ENCODE peak calls at places on chromosomes 2 and 18, in six cellular contexts. Z, U, B, T, W and M are unnamed samples.

GRCh38 chr2:100125641-100126040 is 16.7 kb downstream of the AFF3 start:
- DNase-seq in B (no peak), W (no peak), Z (no peak), U (no peak), T (no peak), M (no peak)

GRCh38 chr2:24076849-24077534 is 866 bp upstream of the SF3B6 start:
- DNase-seq in U (no peak), W (no peak), B (no peak), T (peak; percentile 27), Z (no peak), M (peak; percentile 63)

GRCh38 chr2:144942516-144943256 is 422.8 kb upstream of the ZEB2 start:
- DNase-seq in T (peak; percentile 76), U (no peak), W (peak; percentile 77), B (peak; percentile 81), Z (no peak), M (no peak)

GRCh38 chr2:131039908-131040660 is 53.2 kb downstream of the FAM168B start:
- DNase-seq in T (peak; percentile 41), B (no peak), Z (no peak), W (no peak), U (no peak), M (peak; percentile 67)

GRCh38 chr2:17529771-17530170 is 10.7 kb upstream of the VSNL1 start:
- DNase-seq in U (no peak), B (no peak), T (no peak), W (no peak), Z (no peak), M (no peak)

GRCh38 chr2:197915548-197916265 is 111.3 kb downstream of the PLCL1 start:
- DNase-seq in Z (no peak), T (peak; percentile 95), B (no peak), W (peak; percentile 34), U (no peak), M (no peak)

GRCh38 chr2:108786354-108787208 is at the start of gene CCDC138:
- DNase-seq in B (peak; percentile 95), U (peak; percentile 93), Z (peak; percentile 88), W (peak; percentile 84), T (peak; percentile 93), M (peak; percentile 98)

GRCh38 chr2:200713003-200713703 is 98.6 kb upstream of the BZW1 start:
- DNase-seq in U (peak; percentile 90), T (peak; percentile 93), B (peak; percentile 98), Z (peak; percentile 84), W (peak; percentile 96), M (peak; percentile 77)

GRCh38 chr18:64639536-64639935 is 490.6 kb upstream of the LINC00305 start:
- DNase-seq in T (no peak), U (no peak), B (peak; percentile 35), W (no peak), Z (no peak), M (no peak)

DNA sequence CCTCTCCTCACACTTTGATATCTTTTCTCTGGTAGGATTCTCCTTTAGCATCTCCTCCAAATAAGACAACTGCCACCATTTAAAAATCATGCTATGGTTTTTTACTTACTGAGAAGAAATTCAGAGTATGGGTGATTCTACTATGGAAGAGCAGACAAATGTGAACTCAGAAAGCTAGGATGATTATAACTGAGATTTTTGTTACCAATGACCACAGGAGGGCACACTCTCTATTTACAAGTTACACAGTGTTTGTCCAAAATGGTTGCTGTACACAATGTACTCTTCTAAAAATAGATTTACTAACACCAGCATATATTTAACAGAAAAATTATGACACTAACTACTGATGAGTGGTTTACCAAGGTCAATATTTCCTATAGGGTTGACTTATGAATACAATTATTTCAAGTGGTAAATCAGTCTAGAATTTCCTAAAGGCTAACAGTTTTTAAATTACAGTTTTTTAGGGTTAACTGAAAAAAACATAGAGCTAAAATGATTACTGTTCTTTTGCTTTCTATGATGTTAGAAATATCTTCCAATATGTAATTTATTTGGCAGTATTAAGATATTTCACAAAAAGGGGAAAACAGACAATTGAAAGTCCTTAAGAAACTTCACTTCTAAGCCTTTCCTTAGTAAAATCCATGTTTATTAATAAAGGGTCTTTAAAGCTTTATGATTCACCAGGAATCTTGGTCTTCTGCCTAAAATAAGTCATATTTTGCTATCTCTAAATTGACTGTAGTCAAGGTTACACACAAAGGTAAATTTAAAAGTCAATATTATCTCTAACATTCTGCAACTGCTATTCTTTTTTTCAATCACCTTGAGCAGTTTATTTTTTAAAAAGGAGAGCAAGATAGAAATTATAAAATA is 57.2 kb downstream of the MAP4K3 start:
- DNase-seq in W (peak; percentile 45), U (no peak), Z (no peak), T (peak; percentile 81), B (peak; percentile 67), M (no peak)
- TF ChIP-seq CTCF in W (peak; percentile 41), U (peak; percentile 64), Z (peak; percentile 50), T (peak; percentile 60), B (peak; percentile 84), M (peak; percentile 53)

GRCh38 chr18:61738488-61738887 is 154.3 kb downstream of the RNF152 start:
- DNase-seq in Z (no peak), W (peak; percentile 42), U (no peak), T (peak; percentile 55), B (peak; percentile 9), M (no peak)
- H3K27ac ChIP-seq in Z (no peak overlapping the region), W (no peak overlapping the region), U (peak overlapping the region; percentile 46), T (no peak overlapping the region), B (no peak overlapping the region), M (peak overlapping the region; percentile 40)

GRCh38 chr2:133352719-133353118 is 215.5 kb downstream of the NCKAP5 start:
- DNase-seq in B (no peak), W (no peak), U (no peak), Z (no peak), T (no peak), M (no peak)
- TF ChIP-seq CTCF in B (no peak), W (no peak), U (no peak), Z (no peak), T (no peak), M (no peak)

DNA sequence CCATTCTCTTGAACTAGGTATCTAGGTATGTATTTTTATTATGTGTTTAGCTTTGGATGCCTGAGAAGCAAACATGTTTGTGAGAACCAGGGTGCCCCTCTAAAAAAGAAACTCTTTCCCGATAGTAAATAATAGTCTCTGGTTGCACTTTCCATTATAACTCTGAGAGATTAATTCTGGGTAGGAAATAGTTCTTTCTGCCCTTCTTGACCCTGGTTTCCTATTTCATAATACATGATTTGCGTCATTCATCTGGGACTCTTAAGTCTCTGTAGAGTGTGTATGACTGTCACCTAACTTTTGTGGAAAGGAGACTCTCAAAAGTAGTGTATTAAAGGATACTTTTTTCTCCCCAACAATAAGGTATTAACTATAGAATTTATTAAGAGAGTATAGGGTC is 31.5 kb downstream of the ACSL3 start:
- DNase-seq in Z (no peak), B (no peak), W (no peak), U (no peak), T (peak; percentile 71), M (peak; percentile 50)
- H3K27ac ChIP-seq in Z (no peak overlapping the region), B (no peak overlapping the region), W (peak overlapping the region; percentile 71), U (peak overlapping the region; percentile 71), T (no peak overlapping the region), M (peak overlapping the region; percentile 51)

GRCh38 chr2:43400508-43400907 is 174.1 kb upstream of the ZFP36L2 start:
- DNase-seq in U (no peak), B (no peak), W (no peak), Z (no peak), T (no peak), M (peak; percentile 54)
- TF ChIP-seq CTCF in U (peak; percentile 23), B (no peak), W (peak; percentile 24), Z (no peak), T (no peak), M (peak; percentile 13)

GRCh38 chr2:238106698-238107524 is 6.8 kb downstream of the ESPNL start:
- DNase-seq in W (no peak), U (peak; percentile 39), T (no peak), B (peak; percentile 49), Z (no peak), M (peak; percentile 88)

GRCh38 chr2:238105506-238106338 is 5.6 kb downstream of the ESPNL start:
- DNase-seq in B (no peak), W (no peak), U (peak; percentile 40), Z (no peak), T (no peak), M (peak; percentile 75)

GRCh38 chr2:238107525-238108422 is 7.6 kb downstream of the ESPNL start:
- DNase-seq in U (peak; percentile 36), B (peak; percentile 7), T (no peak), W (no peak), Z (no peak), M (peak; percentile 74)

GRCh38 chr2:238104521-238105311 is 4.6 kb downstream of the ESPNL start:
- DNase-seq in Z (no peak), W (no peak), B (no peak), T (no peak), U (peak; percentile 36), M (peak; percentile 76)

GRCh38 chr2:238106339-238106697 is 6.2 kb downstream of the ESPNL start:
- DNase-seq in B (no peak), T (no peak), U (no peak), W (no peak), Z (no peak), M (peak; percentile 62)
- H3K27ac ChIP-seq in B (no peak overlapping the region), T (no peak overlapping the region), U (no peak overlapping the region), W (no peak overlapping the region), Z (no peak overlapping the region), M (no peak overlapping the region)